ENCODE peak calls at places on chromosomes 13 and 19, in five cellular contexts. W is choroid plexus epithelial cell, K is Calu3, F is progenitor cell of endocrine pancreas, H is AG10803. C is an unnamed sample.

GRCh38 chr19:44712864-44713515 is 14.0 kb downstream of the CEACAM16 start:
- DNase-seq in H (no peak), F (no peak), W (peak; percentile 39), K (no peak), C (no peak)

GRCh38 chr19:51760811-51761356 is at the start of gene FPR2:
- DNase-seq in H (no peak), W (peak; percentile 35), F (no peak), K (no peak), C (no peak)

GRCh38 chr13:44806841-44807240 is 182.4 kb downstream of the NUFIP1 start:
- DNase-seq in H (no peak), F (no peak), K (no peak), W (no peak), C (no peak)

GRCh38 chr19:460877-461609 is at the start of gene SHC2:
- DNase-seq in K (peak; percentile 17), F (peak; percentile 53), W (no peak), H (no peak), C (peak; percentile 53)

GRCh38 chr19:18995804-18996241 is 37.5 kb downstream of the SUGP2 start:
- DNase-seq in W (peak; percentile 94), K (peak; percentile 46), F (no peak), H (peak; percentile 86), C (peak; percentile 50)

GRCh38 chr13:34104853-34105252 is 286.9 kb downstream of the RFC3 start:
- DNase-seq in K (no peak), W (no peak), F (no peak), H (no peak), C (no peak)

GRCh38 chr13:113129921-113130750 is 7.5 kb downstream of the F10 start:
- DNase-seq in W (peak; percentile 26), H (no peak), K (no peak), F (peak; percentile 7), C (no peak)

GRCh38 chr13:109101550-109102144 is 472.2 kb downstream of the MYO16 start:
- DNase-seq in H (no peak), F (no peak), K (no peak), W (no peak), C (no peak)

GRCh38 chr19:28502879-28503734 is 709.8 kb downstream of the UQCRFS1 start:
- DNase-seq in H (no peak), K (no peak), W (peak; percentile 19), F (no peak), C (no peak)

GRCh38 chr13:30731658-30732390 is 3.5 kb upstream of the ALOX5AP start:
- DNase-seq in W (no peak), K (no peak), H (no peak), F (no peak), C (no peak)

GRCh38 chr13:65881561-65882155 is 1348.5 kb downstream of the PCDH9 start:
- DNase-seq in K (no peak), F (no peak), W (no peak), H (no peak), C (no peak)

GRCh38 chr13:65882810-65883209 is 1347.3 kb downstream of the PCDH9 start:
- DNase-seq in W (no peak), F (no peak), K (no peak), H (no peak), C (no peak)
- TF ChIP-seq CTCF in W (peak; percentile 13), F (peak; percentile 36), K (no peak), H (no peak), C (peak; percentile 59)

GRCh38 chr13:49214917-49215376 is 5.2 kb upstream of the MLNR start:
- DNase-seq in F (no peak), H (no peak), K (peak; percentile 26), W (peak; percentile 22), C (no peak)
- TF ChIP-seq CTCF in F (no peak), H (no peak), K (no peak), W (peak; percentile 1), C (no peak)

GRCh38 chr13:63012016-63012415 is 1596.4 kb upstream of the PCDH20 start:
- DNase-seq in H (no peak), W (no peak), K (no peak), F (no peak), C (no peak)

GRCh38 chr13:63005625-63006024 is 1590.0 kb upstream of the PCDH20 start:
- DNase-seq in F (no peak), W (no peak), H (no peak), K (no peak), C (no peak)

GRCh38 chr13:63010072-63010658 is 1594.5 kb upstream of the PCDH20 start:
- DNase-seq in K (no peak), F (no peak), W (no peak), H (no peak), C (no peak)
- TF ChIP-seq CTCF in K (no peak), F (no peak), W (no peak), H (no peak), C (no peak)

GRCh38 chr13:23707674-23708073 is 137.5 kb downstream of the TNFRSF19 start:
- DNase-seq in W (peak; percentile 76), H (peak; percentile 53), F (no peak), K (peak; percentile 13), C (no peak)
- TF ChIP-seq CTCF in W (peak; percentile 77), H (peak; percentile 58), F (no peak), K (no peak), C (no peak)

C was measured in endothelial cell.